ENCODE peak calls at places on chromosomes 11 and 22, in four cellular contexts. B, F, P and H are unnamed samples.

GRCh38 chr11:113059548-113059947 is 98.3 kb downstream of the NCAM1 start:
- DNase-seq in B (no peak), F (no peak), P (no peak), H (no peak)

GRCh38 chr11:5380740-5381342 is 2.8 kb upstream of the OR51M1 start:
- DNase-seq in B (no peak), F (peak; percentile 35), P (peak; percentile 49), H (peak; percentile 59)

GRCh38 chr11:78195917-78196545 is 7.3 kb downstream of the USP35 start:
- DNase-seq in B (no peak), F (no peak), P (no peak), H (no peak)

GRCh38 chr11:10674440-10674855 is 19.1 kb downstream of the IRAG1 start:
- DNase-seq in B (no peak), F (no peak), P (no peak), H (no peak)

GRCh38 chr22:38454011-38454360 is 1.0 kb downstream of the KCNJ4 start:
- DNase-seq in B (no peak), F (no peak), P (no peak), H (no peak)

GRCh38 chr11:125873881-125874555 is 13.4 kb upstream of the HYLS1 start:
- DNase-seq in B (no peak), F (no peak), P (no peak), H (no peak)

GRCh38 chr11:33377852-33378385 is 120.7 kb downstream of the HIPK3 start:
- DNase-seq in B (no peak), F (no peak), P (no peak), H (no peak)

GRCh38 chr11:67298786-67299185 is 4.5 kb upstream of the SSH3 start:
- DNase-seq in B (no peak), F (no peak), P (no peak), H (no peak)

GRCh38 chr22:36528336-36528735 is 630 bp downstream of the EIF3D start:
- DNase-seq in B (no peak), F (no peak), P (no peak), H (no peak)

GRCh38 chr11:28383471-28383870 is 275.3 kb downstream of the METTL15 start:
- DNase-seq in B (no peak), F (no peak), P (no peak), H (no peak)

GRCh38 chr11:134504146-134504905 is 92.3 kb upstream of the B3GAT1 start:
- DNase-seq in B (no peak), F (no peak), P (no peak), H (no peak)

GRCh38 chr11:662689-663274 is 25.7 kb downstream of the DRD4 start:
- DNase-seq in B (peak; percentile 51), F (peak; percentile 17), P (peak; percentile 74), H (peak; percentile 72)

DNA sequence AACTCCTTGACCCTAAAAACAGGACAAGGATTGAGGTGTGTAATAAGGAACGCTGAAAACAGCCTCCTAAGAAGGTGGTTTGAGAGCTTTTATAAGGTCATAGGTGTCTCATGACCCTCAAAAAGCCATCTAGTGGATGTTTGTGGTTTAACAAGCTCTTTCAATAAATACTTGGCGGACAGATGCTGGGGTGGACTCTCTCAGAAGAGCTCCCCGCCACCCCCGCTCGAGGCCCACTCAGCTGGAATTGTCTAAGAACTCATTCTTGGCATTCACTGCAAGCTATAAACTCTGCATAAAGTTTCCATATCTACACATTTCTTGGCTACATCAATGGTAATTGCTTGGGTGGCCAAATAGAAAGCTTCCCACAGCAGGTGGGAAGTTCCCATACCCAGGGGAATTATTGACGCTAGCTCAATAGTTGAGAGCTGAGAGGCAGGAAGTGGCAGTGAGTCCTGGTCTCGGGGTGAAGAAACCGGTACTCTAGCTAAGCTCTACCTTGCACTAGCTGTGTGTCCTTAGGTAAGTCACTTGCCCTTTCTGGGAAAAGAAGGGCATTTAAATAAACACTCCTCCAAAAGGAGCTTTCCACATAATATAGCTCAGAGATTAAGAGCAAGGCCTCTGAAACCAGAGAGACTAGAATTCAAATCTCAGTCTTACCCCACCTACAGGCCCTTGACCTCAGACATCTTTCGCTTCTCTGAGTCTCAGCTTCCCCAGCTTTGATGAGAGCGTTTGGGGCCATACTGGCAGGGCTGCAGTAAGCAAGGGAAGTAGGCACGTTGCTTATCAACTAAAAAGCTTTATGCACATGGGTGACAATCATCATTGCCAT is 6.4 kb downstream of the MS4A15 start:
- DNase-seq in B (no peak), F (no peak), P (no peak), H (no peak)
- TF ChIP-seq CTCF in B (no peak), F (peak; percentile 19), P (peak; percentile 18), H (peak; percentile 29)

GRCh38 chr11:109853156-109853776 is 239.9 kb upstream of the ZC3H12C start:
- DNase-seq in B (no peak), F (peak; percentile 59), P (peak; percentile 18), H (peak; percentile 34)
- TF ChIP-seq CTCF in B (no peak), F (peak; percentile 91), P (peak; percentile 47), H (peak; percentile 23)

DNA sequence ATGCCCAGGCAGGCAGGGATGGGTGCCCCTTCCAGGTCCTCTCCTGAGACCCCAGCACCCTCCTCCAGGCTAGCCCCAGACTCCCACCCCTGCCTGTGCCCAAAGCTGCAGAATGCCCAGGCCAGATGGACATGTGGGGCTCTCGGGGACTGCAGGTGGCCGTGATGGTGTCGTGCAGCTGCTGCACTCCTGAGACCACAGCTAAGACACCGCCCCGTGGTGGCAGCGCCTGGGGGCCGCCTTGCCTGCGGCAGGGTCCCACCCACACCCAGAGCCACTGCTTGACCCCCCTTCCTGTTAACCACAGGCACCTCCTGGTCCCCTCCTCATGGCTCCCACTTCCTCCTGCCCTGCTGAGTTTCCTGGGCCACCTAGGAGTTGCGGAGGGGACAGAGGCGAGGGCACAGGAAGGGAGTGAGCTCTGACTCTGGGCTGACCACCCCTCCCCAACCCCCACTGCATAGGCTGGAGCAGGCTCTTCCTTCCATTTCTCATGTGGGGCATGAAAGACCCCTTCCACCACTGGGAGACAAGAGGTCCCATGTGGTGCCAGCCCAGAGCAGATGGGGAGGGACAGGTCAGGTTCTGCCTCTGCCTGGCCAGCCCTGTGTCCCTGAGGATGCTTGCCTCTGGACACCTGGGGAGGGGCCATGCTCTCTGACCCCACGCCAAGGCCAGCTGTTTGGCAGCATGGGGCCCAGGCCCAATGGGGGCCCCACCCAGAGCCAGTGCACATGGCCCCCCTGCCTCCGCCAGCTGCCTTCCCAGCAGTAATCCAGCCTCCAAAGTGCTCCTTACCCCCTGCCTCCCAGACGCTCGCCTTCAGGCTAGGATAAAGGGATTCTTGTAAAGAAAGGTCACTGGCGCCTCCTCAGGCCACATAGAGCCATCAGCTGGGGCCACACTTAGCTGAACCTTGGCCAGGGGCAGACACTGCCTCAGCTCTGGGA is 29.3 kb downstream of the OSBPL5 start:
- DNase-seq in B (no peak), F (no peak), P (no peak), H (no peak)
- TF ChIP-seq CTCF in B (no peak), F (no peak), P (no peak), H (no peak)

DNA sequence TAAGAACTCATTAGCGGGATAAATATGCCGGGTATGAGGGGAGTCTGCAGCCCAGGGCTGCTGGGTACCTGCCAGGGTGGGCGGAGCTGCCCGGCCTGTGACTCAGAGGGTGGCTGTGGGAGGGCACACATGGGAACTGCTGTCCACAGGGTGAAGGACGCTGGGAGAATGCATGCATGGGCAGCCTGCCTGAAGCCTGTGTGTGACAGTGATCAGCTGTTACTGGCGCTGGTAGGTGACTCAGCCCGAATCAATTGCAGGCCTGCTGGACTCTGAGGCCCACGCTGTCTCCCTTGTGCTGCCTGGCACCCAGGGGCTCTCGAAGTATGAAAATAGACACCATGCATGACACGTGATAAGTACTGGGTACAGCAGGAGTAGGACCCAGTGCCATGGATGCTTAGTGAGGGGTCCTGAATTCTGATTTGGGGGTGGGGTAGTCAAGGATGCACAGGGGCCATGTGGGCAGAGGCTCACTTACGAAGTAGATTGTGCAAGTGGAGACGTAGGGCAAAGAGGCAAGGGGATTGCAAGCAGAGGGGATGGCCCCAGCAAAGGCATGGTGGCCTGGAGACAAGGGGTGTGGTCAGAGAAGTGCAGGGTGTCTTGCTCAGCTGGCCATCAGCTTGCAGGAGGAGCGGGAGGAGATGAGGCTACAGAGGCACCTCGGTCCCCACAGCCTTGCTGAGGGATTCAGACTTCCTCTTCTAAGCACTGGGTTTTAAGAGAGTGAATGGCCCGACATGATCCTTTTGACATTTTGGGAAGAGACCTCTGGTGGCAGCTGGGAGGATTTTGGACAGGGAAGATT is 36.5 kb downstream of the GRIK4 start:
- DNase-seq in B (no peak), F (peak; percentile 49), P (peak; percentile 75), H (peak; percentile 88)
- TF ChIP-seq CTCF in B (no peak), F (peak; percentile 9), P (no peak), H (no peak)

DNA sequence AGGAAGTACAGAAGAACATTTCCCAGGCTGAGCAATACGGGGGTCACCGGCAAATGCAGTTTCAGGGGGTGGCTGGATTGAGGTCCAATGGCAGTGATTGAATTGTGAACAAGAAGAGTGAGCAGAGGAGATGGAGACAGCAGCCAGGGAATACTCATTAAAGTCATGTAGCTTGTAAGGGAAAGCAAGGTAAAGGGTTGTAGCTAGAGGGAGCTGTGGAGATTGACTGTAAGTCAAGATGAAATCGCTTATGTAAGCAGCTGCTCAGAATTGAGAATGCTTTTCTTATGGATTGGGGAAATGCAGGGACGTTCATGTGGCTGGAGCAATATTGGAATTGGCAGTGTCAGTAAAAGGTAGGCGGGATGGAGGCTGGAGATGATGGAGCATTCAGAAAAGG is 111.4 kb upstream of the TBCEL start:
- DNase-seq in B (no peak), F (no peak), P (peak; percentile 14), H (no peak)
- TF ChIP-seq CTCF in B (no peak), F (peak; percentile 48), P (peak; percentile 22), H (no peak)

DNA sequence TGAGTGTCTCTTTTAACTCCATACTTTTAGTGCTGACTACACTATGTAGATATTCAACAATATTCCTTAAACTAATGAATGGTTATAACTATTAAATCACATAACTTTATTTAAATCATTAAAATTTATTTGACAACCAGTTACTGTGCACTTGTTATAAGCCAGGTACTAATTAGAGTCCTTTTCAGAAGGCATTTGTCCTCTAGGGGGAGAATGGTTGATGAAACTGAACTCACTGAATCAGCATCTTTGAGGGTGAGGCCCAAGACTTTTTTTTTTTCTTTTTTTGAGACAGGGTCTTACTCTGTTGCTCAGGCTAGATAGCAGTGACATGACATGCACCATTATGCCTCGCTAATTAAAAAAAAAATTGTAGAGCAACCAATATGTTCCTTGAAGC is 515.6 kb upstream of the CCDC90B start:
- DNase-seq in B (no peak), F (no peak), P (no peak), H (no peak)
- TF ChIP-seq CTCF in B (no peak), F (peak; percentile 34), P (no peak), H (no peak)

DNA sequence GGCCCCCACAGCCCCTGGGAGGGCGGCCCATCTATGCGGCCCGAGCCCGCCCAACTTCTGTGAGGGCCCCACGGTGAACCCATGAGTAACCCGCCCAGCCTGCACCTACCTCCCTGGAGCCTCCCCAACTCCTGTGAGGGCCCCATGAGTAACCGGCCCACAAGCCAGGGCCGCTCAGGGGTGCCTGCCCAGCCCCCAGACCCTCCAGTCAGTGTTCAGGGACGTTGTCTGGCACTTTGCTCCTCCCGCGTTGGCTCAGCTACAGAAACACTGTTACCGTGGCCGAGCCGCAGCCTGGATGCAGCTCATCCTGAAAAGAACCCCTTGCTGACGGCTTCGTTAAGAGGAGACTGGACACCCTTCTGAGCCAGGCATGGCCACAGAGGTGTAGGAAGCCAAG is 179.6 kb downstream of the BRD1 start:
- DNase-seq in B (no peak), F (no peak), P (no peak), H (no peak)
- TF ChIP-seq CTCF in B (no peak), F (no peak), P (no peak), H (no peak)

GRCh38 chr22:30969532-30970355 is 679 bp downstream of the TUG1 start:
- DNase-seq in B (no peak), F (peak; percentile 32), P (peak; percentile 16), H (peak; percentile 45)
- TF ChIP-seq CTCF in B (no peak), F (peak; percentile 34), P (no peak), H (no peak)